ENCODE peak calls at places on chromosomes 1 and 21, in four cellular contexts. V, K, F and O are unnamed samples.

GRCh38 chr1:208535518-208535917 is 291.3 kb upstream of the PLXNA2 start:
- DNase-seq in V (no peak), K (no peak), F (no peak), O (no peak)

GRCh38 chr1:55720243-55720642 is 505.1 kb upstream of the USP24 start:
- DNase-seq in V (peak), K (no peak), F (no peak), O (no peak)

GRCh38 chr1:106910798-106911197 is 145.7 kb upstream of the PRMT6 start:
- DNase-seq in V (no peak), K (no peak), F (no peak), O (no peak)

GRCh38 chr21:33033094-33033951 is 7.6 kb downstream of the OLIG2 start:
- DNase-seq in V (no peak), K (no peak), F (no peak), O (no peak)

GRCh38 chr1:31755197-31755611 is 8.9 kb downstream of the ADGRB2 start:
- DNase-seq in V (peak), K (no peak), F (no peak), O (no peak)

GRCh38 chr1:40257313-40257687 is 736 bp upstream of the ZMPSTE24 start:
- DNase-seq in V (no peak), K (no peak), F (no peak), O (no peak)

GRCh38 chr1:227330709-227331108 is 12.4 kb upstream of the CDC42BPA start:
- DNase-seq in V (peak), K (no peak), F (no peak), O (no peak)

GRCh38 chr1:48617227-48617626 is 145.2 kb upstream of the SPATA6 start:
- DNase-seq in V (no peak), K (no peak), F (no peak), O (no peak)

DNA sequence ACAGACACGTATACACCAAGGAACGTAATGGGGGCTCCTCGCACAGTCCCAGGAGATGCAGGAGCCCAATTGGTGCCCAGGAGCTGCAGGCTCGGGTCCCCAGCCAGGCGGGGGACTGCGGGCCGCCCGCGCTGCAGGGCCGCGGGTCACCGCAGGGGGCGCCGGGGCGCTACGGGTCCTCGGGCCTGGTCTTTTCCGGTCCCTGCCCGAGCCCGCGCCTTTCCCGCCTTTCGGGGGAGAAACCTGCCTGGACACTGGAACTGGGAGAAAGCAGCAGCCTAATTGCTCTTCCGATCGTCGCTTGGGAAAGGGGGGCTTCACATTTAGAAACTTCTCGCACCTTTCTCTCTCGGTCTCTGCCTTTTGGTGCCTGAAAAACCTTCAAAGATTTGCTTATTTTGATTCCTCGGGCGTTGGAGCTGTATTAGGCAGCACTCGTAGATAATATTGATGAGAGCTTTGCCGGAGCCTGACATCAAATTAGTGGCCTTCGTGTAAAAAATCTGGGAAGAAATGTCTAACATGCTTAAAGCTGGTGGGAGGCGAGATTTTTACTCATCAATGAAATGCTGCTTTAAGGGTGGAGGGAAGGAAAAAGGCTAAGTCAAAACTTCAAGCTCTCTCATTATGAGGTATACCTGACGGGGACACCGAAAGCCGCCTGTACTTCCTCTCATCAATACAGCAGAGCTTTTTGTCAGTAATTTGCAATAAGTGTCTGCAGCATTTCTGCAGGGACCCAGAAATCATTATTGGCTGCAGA is 12.6 kb upstream of the BARHL2 start:
- DNase-seq in V (no peak), K (peak), F (no peak), O (no peak)
- TF ChIP-seq FOS in V (no peak), K (no peak), F (no peak), O (no peak)

DNA sequence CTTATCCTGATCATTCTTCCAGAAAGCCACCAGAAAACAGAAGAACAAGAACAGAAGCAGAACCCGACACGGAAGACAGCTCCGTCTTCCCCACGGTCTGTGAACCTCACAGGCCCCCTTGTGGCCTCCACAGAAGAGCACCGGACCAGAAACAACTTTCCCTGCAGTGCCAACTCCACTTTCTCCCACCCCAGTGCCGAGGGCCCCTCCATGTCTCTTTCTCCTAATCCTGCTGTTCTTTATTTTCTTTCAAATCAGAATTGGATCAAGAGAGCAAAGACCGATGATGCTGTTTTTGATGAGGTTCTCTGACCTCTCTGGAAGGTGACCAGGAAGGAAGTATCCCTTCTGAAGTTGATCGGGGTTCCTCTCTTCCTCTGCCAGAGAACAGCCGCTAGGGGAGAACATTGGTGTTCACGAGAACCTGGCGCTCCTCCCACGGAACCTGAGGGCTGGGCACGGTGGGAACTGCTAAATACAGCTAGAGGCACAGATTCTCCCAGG is 58.9 kb upstream of the CTTNBP2NL start:
- DNase-seq in V (peak), K (peak), F (no peak), O (peak)
- TF ChIP-seq FOS in V (no peak), K (no peak), F (no peak), O (no peak)

DNA sequence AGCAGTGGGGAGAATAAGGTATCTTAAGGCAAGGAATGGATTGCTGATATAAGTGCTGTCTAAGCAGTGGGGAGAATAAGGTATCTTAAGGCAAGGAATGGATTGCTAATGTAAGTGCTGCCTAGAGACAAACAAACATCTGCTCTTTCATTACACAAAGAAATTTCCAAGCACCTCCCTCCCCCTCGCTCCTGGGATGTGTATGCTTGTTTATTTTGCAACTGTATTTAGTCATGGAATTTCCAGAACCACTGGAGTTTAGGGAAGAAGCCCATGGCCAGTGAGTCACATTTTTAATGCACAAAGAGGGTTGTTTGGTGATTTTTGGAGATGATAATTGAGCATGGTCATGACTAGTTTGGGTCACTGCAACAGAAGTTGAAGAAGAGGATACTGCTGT is 21.5 kb downstream of the PDPN start:
- DNase-seq in V (peak), K (no peak), F (no peak), O (no peak)
- TF ChIP-seq FOS in V (no peak), K (no peak), F (no peak), O (no peak)

DNA sequence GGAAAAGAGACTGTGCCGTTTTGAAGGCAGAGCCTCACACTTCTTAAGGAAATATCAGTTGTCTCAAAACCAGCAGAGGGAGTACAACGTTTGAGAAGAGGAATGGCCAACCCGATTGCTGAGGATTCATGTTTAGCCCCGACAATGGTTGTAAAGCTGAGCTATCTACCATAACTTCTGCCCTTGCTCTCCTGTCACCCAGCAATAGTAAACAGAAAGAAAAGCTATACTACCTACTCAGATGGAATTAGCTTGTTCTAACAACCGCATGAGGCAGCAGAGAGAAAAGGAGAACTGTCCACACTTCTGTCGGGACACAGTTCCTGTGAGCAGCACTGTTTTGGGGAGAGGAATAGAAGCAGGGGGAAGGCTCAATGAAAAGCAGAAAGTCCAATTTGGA is 91.2 kb downstream of the SLC45A1 start:
- DNase-seq in V (peak), K (no peak), F (no peak), O (peak)
- TF ChIP-seq FOS in V (no peak), K (no peak), F (no peak), O (no peak)

DNA sequence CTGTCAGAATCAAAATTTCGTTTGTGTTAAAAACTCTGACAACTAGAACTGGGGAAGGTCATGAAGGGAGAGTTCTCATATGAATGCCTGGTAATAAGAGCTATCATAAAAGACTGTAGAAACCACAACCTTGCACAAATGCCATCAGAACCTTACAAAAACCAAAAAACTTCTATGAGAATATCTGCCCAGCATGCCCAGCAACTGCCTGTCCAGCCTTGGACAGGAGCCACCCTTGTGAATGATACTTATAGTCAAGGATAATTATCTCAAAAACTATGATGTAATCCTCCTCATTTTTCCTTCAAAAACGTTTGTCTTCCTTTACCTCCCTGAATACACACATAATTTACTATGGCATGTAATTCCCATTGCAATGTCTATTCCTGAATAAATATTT is 53.4 kb upstream of the C1orf185 start:
- DNase-seq in V (no peak), K (no peak), F (no peak), O (no peak)
- TF ChIP-seq FOS in V (no peak), K (no peak), F (no peak), O (no peak)

GRCh38 chr1:205456868-205457724 is 1.3 kb upstream of the BLACAT1 start:
- DNase-seq in V (no peak), K (peak), F (no peak), O (no peak)

GRCh38 chr1:205456383-205456867 is 580 bp upstream of the BLACAT1 start:
- DNase-seq in V (no peak), K (no peak), F (no peak), O (no peak)

GRCh38 chr1:205454903-205455335 is 926 bp downstream of the BLACAT1 start:
- DNase-seq in V (no peak), K (no peak), F (no peak), O (no peak)

GRCh38 chr1:205455581-205456382 is at the start of gene BLACAT1:
- DNase-seq in V (no peak), K (no peak), F (no peak), O (no peak)

DNA sequence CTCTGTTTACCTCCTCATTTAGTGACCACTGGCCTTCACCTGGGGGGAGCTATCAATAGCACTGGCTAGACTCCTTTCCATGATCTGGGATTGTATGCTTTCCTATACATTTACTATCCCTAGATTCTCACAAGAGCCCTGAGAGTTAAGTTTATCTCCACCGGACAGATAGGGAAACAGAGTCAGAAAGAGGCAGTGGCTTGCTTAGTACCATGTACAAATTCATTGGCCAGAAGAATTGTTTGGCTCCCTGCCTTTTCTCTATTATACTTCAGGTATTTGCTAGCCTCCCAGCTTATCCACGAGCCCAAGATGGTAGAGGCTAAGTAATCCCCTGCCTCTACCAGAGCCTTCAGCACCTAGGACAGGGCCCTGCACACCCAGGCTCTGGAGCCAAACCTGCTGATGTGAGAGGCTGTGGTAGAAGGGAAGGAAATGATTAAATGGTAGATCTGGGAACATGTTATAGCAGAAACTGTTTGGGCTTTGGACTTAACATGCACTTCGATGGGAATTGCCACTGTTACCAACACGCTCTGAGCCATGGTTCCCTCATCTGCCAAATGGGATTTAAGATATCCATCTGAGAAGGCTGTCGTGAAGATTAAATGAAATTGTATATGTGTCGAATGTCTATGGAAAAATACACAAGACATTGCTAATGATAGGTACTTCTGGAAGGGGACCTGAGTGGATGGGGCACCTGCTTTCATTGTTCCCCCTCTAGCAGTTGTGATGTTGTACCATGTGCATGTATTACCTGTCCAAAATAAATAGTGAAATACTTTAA is 3.1 kb upstream of the BLACAT1 start:
- DNase-seq in V (peak), K (peak), F (no peak), O (peak)
- TF ChIP-seq FOS in V (no peak), K (no peak), F (no peak), O (no peak)